ENCODE peak calls at places on chromosome 4, in six cellular contexts. V is H1, Y is HCT116, T is GM12878, U is HepG2, S is K562. J is an unnamed sample.

GRCh38 chr4:106256190-106256589 is 59.8 kb downstream of the TBCK start:
- DNase-seq in V (no peak), Y (no peak), T (no peak), U (no peak), S (no peak), J (no peak)

GRCh38 chr4:74415602-74416300 is 29.2 kb upstream of the AREG start:
- DNase-seq in V (no peak), Y (no peak), T (no peak), U (no peak), S (no peak), J (no peak)

GRCh38 chr4:55866290-55866907 is 13.0 kb downstream of the EXOC1 start:
- DNase-seq in V (no peak), Y (peak; percentile 82), T (peak; percentile 15), U (no peak), S (peak; percentile 37), J (no peak)

GRCh38 chr4:78369691-78370090 is 181.9 kb upstream of the ANXA3 start:
- DNase-seq in V (no peak), Y (no peak), T (no peak), U (no peak), S (no peak), J (no peak)

GRCh38 chr4:2652415-2653155 is 103.6 kb downstream of the TNIP2 start:
- DNase-seq in V (no peak), Y (no peak), T (no peak), U (no peak), S (no peak), J (peak; percentile 42)

GRCh38 chr4:25290490-25291067 is 22.0 kb upstream of the ZCCHC4 start:
- DNase-seq in V (no peak), Y (no peak), T (no peak), U (peak; percentile 44), S (no peak), J (no peak)

GRCh38 chr4:181319629-181320028 is 923.6 kb upstream of the TENM3 start:
- DNase-seq in V (no peak), Y (no peak), T (no peak), U (no peak), S (no peak), J (no peak)

GRCh38 chr4:41614519-41614918 is 76.6 kb downstream of the LIMCH1 start:
- DNase-seq in V (no peak), Y (no peak), T (no peak), U (no peak), S (no peak), J (no peak)

GRCh38 chr4:1871471-1872021 is 353 bp downstream of the NSD2 start:
- DNase-seq in V (no peak), Y (no peak), T (no peak), U (no peak), S (no peak), J (peak; percentile 85)

GRCh38 chr4:173076903-173077629 is 91.5 kb upstream of the GALNT7 start:
- DNase-seq in V (no peak), Y (no peak), T (no peak), U (no peak), S (no peak), J (no peak)

GRCh38 chr4:70712604-70713452 is 8.9 kb upstream of the RUFY3 start:
- DNase-seq in V (no peak), Y (no peak), T (no peak), U (no peak), S (no peak), J (no peak)

GRCh38 chr4:54233128-54233696 is 4.1 kb downstream of the PDGFRA start:
- DNase-seq in V (no peak), Y (peak; percentile 40), T (no peak), U (peak; percentile 55), S (peak; percentile 73), J (peak; percentile 91)
- H3K4me1 ChIP-seq in V (peaks cover 14% of the 10 kb centered on the region), Y (peaks cover 19% of the 10 kb centered on the region), T (peaks cover 7% of the 10 kb centered on the region), U (peaks cover 31% of the 10 kb centered on the region), S (peaks cover 13% of the 10 kb centered on the region), J (peaks cover 8% of the 10 kb centered on the region)

DNA sequence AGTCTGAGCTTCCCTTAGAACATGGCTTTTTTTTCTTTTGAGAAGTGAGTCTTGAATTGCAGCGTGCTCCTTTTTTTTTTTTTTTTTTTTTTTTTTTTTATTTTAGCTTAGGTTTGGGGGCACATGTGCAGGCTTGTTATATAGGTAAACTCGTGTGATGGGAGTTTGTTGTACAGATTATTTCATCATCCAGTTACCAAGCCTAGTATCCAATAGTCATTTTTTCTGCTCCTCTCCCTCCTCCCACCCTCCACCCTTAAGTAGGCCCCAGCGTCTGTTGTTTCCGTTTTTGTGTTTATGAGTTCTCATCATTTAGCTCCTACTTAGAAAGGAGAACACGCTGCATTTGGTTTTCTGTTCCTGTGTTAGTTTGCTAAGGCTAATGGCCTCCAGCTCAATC is 81.3 kb upstream of the TSPAN5 start:
- DNase-seq in V (no peak), Y (no peak), T (no peak), U (no peak), S (no peak), J (no peak)
- TF ChIP-seq YY1 in V (no peak), Y (no peak), T (no peak), U (no peak), S (no peak), J (no peak)

DNA sequence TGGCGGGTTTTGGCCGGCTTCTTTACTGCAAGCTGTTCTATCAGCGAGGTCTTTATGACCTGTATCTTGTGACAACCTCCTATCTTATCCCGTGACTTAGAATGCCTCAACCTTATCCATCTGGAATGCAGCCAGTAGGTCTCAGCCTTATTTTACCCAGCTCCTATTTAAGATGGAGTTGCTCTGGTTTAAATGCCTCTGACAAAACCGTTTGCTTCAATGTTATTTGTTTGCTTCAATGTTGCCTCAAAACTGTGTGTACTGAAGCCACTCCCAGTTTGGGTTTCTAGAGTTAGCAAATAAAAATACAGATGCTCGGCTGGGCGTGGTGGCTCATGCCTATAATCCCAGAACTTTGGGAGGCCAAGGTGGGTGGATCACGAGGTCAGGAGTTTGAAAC is 51.6 kb downstream of the ZNF518B start:
- DNase-seq in V (no peak), Y (no peak), T (no peak), U (no peak), S (no peak), J (no peak)
- H3K4me1 ChIP-seq in V (no peaks in the 10 kb centered on the region), Y (peaks cover 3% of the 10 kb centered on the region), T (no peaks in the 10 kb centered on the region), U (no peaks in the 10 kb centered on the region), S (peaks cover 2% of the 10 kb centered on the region), J (no peaks in the 10 kb centered on the region)

GRCh38 chr4:149009223-149009622 is 567.0 kb upstream of the NR3C2 start:
- DNase-seq in V (no peak), Y (no peak), T (no peak), U (no peak), S (no peak), J (no peak)
- TF ChIP-seq YY1 in V (no peak), Y (no peak), T (no peak), U (no peak), S (no peak), J (no peak)

DNA sequence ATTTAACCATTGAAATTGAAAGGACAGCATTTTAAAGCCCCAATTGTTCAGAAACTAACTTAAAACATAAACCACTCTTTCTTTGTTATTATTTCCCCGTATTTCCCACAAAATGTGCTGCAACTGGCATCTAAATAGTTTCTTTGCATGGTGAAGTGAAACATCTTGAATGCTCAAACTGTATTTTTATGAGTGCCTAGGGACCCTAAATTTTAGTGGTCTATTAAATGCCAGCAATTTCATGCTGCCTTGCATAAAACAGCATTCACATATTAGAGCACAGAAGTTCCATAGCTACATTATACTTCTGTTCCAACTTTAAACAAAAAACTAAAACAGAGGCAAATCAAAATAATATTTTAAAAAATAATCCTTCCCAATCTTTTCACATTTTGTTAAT is 5.4 kb downstream of the RAB28 start:
- DNase-seq in V (no peak), Y (no peak), T (no peak), U (no peak), S (no peak), J (no peak)
- H3K4me1 ChIP-seq in V (no peaks in the 10 kb centered on the region), Y (peaks cover 15% of the 10 kb centered on the region), T (no peaks in the 10 kb centered on the region), U (peaks cover 15% of the 10 kb centered on the region), S (no peaks in the 10 kb centered on the region), J (peaks cover 8% of the 10 kb centered on the region)

DNA sequence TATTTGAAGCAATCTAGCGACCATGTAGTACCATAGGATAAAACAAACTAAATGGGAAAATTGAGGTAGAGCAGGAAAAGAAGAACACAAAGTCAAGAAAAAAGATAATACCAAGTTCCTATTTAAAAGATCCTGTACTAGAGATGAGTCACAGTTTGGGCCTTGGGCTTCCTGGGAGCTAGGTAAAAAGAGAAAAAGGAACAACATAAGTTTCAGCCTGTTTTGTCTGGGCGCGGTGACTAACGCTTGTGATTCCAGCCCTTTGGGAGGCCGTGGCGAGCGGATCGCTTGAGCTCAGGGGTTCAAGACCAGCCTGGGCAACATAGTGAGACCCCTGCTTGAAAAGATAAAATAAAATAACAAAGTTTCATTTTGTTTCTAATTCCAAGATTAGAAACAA is 14.0 kb upstream of the TMEM156 start:
- DNase-seq in V (no peak), Y (no peak), T (no peak), U (peak; percentile 41), S (no peak), J (no peak)
- TF ChIP-seq YY1 in V (no peak), Y (no peak), T (no peak), U (no peak), S (no peak), J (no peak)